ENCODE peak calls at places on chromosomes 3 and 15, in four cellular contexts. One of them, this sample, is unnamed.

GRCh38 chr3:105877625-105877913 is 8.8 kb upstream of the CBLB start:
- DNase-seq in WTC11: no peak
- DNase-seq in tibial nerve: no peak
- DNase-seq in iris pigment epithelial cell: no peak
- DNase-seq in this sample: no peak

GRCh38 chr3:194279701-194280360 is 71.3 kb downstream of the CPN2 start:
- DNase-seq in tibial nerve: no peak
- DNase-seq in WTC11: no peak
- DNase-seq in iris pigment epithelial cell: no peak
- DNase-seq in this sample: no peak

GRCh38 chr3:61682671-61683408 is 121.5 kb downstream of the PTPRG start:
- DNase-seq in tibial nerve: peak
- DNase-seq in iris pigment epithelial cell: peak
- DNase-seq in WTC11: no peak
- DNase-seq in this sample: no peak

GRCh38 chr15:68315495-68316007 is 38.0 kb downstream of the FEM1B start:
- DNase-seq in iris pigment epithelial cell: no peak
- DNase-seq in tibial nerve: no peak
- DNase-seq in WTC11: peak
- DNase-seq in this sample: no peak

GRCh38 chr15:68347392-68347791 is 69.8 kb downstream of the FEM1B start:
- DNase-seq in WTC11: no peak
- DNase-seq in tibial nerve: no peak
- DNase-seq in iris pigment epithelial cell: peak
- DNase-seq in this sample: no peak

GRCh38 chr3:4744405-4745239 is 234.6 kb upstream of the BHLHE40 start:
- DNase-seq in iris pigment epithelial cell: peak
- DNase-seq in WTC11: no peak
- DNase-seq in tibial nerve: no peak
- DNase-seq in this sample: no peak

GRCh38 chr3:148178508-148178907 is 519.2 kb upstream of the AGTR1 start:
- DNase-seq in tibial nerve: no peak
- DNase-seq in WTC11: no peak
- DNase-seq in iris pigment epithelial cell: peak
- DNase-seq in this sample: no peak

GRCh38 chr3:182450942-182451607 is 342.2 kb upstream of the ATP11B start:
- DNase-seq in tibial nerve: no peak
- DNase-seq in iris pigment epithelial cell: no peak
- DNase-seq in WTC11: no peak
- DNase-seq in this sample: no peak

GRCh38 chr3:8156138-8156537 is 345.5 kb upstream of the LMCD1 start:
- DNase-seq in tibial nerve: no peak
- DNase-seq in WTC11: no peak
- DNase-seq in iris pigment epithelial cell: no peak
- DNase-seq in this sample: no peak

GRCh38 chr3:144109944-144110343 is 138.3 kb downstream of the DIPK2A start:
- DNase-seq in tibial nerve: no peak
- DNase-seq in iris pigment epithelial cell: no peak
- DNase-seq in WTC11: no peak
- DNase-seq in this sample: no peak

GRCh38 chr3:134838599-134838998 is 43.5 kb downstream of the EPHB1 start:
- DNase-seq in iris pigment epithelial cell: no peak
- DNase-seq in tibial nerve: no peak
- DNase-seq in WTC11: no peak
- DNase-seq in this sample: no peak

GRCh38 chr3:58206406-58207011 is 4.3 kb downstream of the DNASE1L3 start:
- DNase-seq in iris pigment epithelial cell: peak
- DNase-seq in tibial nerve: no peak
- DNase-seq in WTC11: no peak
- DNase-seq in this sample: no peak

GRCh38 chr15:66729339-66729951 is 27.4 kb downstream of the SMAD6 start:
- DNase-seq in WTC11: no peak
- DNase-seq in iris pigment epithelial cell: peak
- DNase-seq in tibial nerve: no peak
- DNase-seq in this sample: no peak

GRCh38 chr3:179945569-179945968 is 91.2 kb downstream of the PEX5L start:
- DNase-seq in tibial nerve: no peak
- DNase-seq in WTC11: no peak
- DNase-seq in iris pigment epithelial cell: no peak
- DNase-seq in this sample: no peak

GRCh38 chr3:9883676-9884554 is 3.9 kb upstream of the CIDEC start:
- DNase-seq in iris pigment epithelial cell: peak
- DNase-seq in tibial nerve: no peak
- DNase-seq in WTC11: no peak
- DNase-seq in this sample: no peak

GRCh38 chr3:179898024-179898423 is 138.7 kb downstream of the PEX5L start:
- DNase-seq in tibial nerve: no peak
- DNase-seq in WTC11: peak
- DNase-seq in iris pigment epithelial cell: peak
- DNase-seq in this sample: no peak

GRCh38 chr3:127656906-127657305 is 15.8 kb upstream of the ABTB1 start:
- DNase-seq in tibial nerve: no peak
- DNase-seq in WTC11: no peak
- DNase-seq in iris pigment epithelial cell: no peak
- DNase-seq in this sample: no peak

GRCh38 chr3:10929978-10930620 is 62.4 kb upstream of the SLC6A1 start:
- DNase-seq in WTC11: no peak
- DNase-seq in tibial nerve: no peak
- DNase-seq in iris pigment epithelial cell: no peak
- DNase-seq in this sample: no peak

GRCh38 chr3:37645801-37646380 is 215.8 kb upstream of the CTDSPL start:
- DNase-seq in iris pigment epithelial cell: no peak
- DNase-seq in tibial nerve: no peak
- DNase-seq in WTC11: no peak
- DNase-seq in this sample: no peak

This sample was measured in NCI-H187.